ENCODE peak calls at places on chromosomes 16 and 17, in five cellular contexts. X, E, P, R and J are unnamed samples.
A peak's percentile ranks its signal among the peaks of the same experiment; 100 is the strongest.

GRCh38 chr16:64051826-64052225 is 1070.0 kb downstream of the CDH11 start:
- DNase-seq in X (no peak), P (no peak), R (no peak), E (no peak), J (no peak)

GRCh38 chr16:47826070-47826469 is 329.7 kb downstream of the ABCC12 start:
- DNase-seq in X (no peak), R (no peak), P (no peak), E (no peak), J (no peak)

GRCh38 chr16:57645691-57646387 is 17.4 kb downstream of the ADGRG1 start:
- DNase-seq in R (no peak), X (peak; percentile 70), E (peak; percentile 66), P (no peak), J (no peak)

GRCh38 chr16:6961704-6962103 is 370.9 kb upstream of the RBFOX1 start:
- DNase-seq in X (no peak), R (no peak), P (no peak), E (no peak), J (no peak)

GRCh38 chr16:70396209-70396904 is 42.5 kb downstream of the ST3GAL2 start:
- DNase-seq in P (no peak), X (no peak), R (no peak), E (no peak), J (no peak)

GRCh38 chr16:17529982-17530760 is 59.4 kb upstream of the XYLT1 start:
- DNase-seq in P (no peak), E (no peak), R (no peak), X (no peak), J (no peak)

GRCh38 chr16:55047331-55047730 is 116.7 kb downstream of the IRX5 start:
- DNase-seq in R (no peak), E (no peak), X (peak; percentile 21), P (no peak), J (peak; percentile 26)

GRCh38 chr16:838741-839140 is 38.2 kb upstream of the GNG13 start:
- DNase-seq in P (no peak), E (no peak), X (no peak), R (no peak), J (no peak)

GRCh38 chr17:62150471-62150870 is 85.4 kb upstream of the MED13 start:
- DNase-seq in R (no peak), X (no peak), P (no peak), E (no peak), J (no peak)

GRCh38 chr16:53080345-53081031 is 25.7 kb downstream of the CHD9 start:
- DNase-seq in E (peak; percentile 85), X (peak; percentile 83), R (peak; percentile 76), P (no peak), J (peak; percentile 79)

GRCh38 chr16:85359147-85359822 is 247.0 kb upstream of the CIBAR2 start:
- DNase-seq in E (no peak), R (no peak), X (no peak), P (no peak), J (no peak)

GRCh38 chr17:42553161-42553818 is 567 bp downstream of the HSD17B1 start:
- DNase-seq in X (no peak), R (no peak), E (no peak), P (no peak), J (no peak)

GRCh38 chr17:63431618-63431938 is 14.5 kb downstream of the CYB561 start:
- DNase-seq in R (no peak), P (peak; percentile 15), X (no peak), E (no peak), J (no peak)

GRCh38 chr16:22195445-22195694 is 10.7 kb upstream of the EEF2K start:
- DNase-seq in E (no peak), R (no peak), P (no peak), X (no peak), J (no peak)

GRCh38 chr17:20074489-20074888 is 65.3 kb downstream of the SPECC1 start:
- DNase-seq in R (no peak), X (no peak), P (no peak), E (no peak), J (no peak)

GRCh38 chr17:20072692-20072992 is 63.5 kb downstream of the SPECC1 start:
- DNase-seq in E (no peak), R (no peak), P (no peak), X (no peak), J (no peak)

GRCh38 chr17:20073056-20073979 is 64.2 kb downstream of the SPECC1 start:
- DNase-seq in E (peak; percentile 76), R (no peak), X (peak; percentile 88), P (no peak), J (peak; percentile 60)

GRCh38 chr17:20071824-20072691 is 62.9 kb downstream of the SPECC1 start:
- DNase-seq in X (no peak), E (no peak), P (no peak), R (no peak), J (no peak)

DNA sequence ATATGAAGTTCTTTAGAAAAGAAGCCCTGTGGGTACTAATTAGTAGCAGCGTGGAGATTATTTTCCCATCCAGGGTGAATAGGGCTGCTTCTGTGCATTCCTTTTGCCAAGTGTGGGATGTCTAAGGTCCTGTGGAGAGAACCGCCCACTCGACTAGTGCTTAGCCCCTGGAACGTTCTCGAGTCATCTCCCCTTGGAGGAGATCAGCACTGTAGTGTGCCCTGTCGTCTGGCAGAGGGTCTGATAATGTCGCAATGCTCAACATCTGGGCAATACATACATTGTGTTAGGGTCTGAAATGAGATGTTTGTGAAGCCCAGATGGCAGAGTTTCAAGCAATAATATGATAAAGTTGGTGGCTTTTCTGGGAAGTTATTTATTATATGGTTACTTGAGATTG is 64.8 kb downstream of the SPECC1 start:
- DNase-seq in E (no peak), R (no peak), X (no peak), P (no peak), J (no peak)
- H3K4me3 ChIP-seq in E (peak overlapping the region; percentile 9), R (no peak overlapping the region), X (peak overlapping the region; percentile 45), P (no peak overlapping the region), J (no peak overlapping the region)

DNA sequence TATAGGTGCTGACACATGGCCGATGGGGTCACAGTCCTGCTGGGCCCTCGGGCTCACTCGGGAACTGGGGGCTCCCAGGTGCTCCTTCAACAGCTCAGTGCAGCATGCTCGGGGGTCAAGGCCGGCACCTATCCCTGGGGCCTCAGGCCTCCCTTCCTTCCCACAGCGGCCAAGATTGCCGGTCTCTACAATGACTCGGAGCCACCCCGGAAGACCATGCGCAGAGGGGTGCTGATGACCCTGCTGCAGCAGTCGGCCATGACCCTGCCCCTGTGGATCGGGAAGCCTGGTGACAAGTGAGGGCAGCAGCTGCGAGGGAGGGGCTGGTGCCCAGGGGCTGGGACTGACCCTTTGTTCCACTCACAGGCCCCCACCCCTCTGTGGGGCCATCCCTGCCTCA is 6.9 kb downstream of the SULT1A2 start:
- DNase-seq in P (no peak), E (no peak), R (no peak), X (no peak), J (no peak)
- H3K4me3 ChIP-seq in P (no peak overlapping the region), E (no peak overlapping the region), R (no peak overlapping the region), X (no peak overlapping the region), J (no peak overlapping the region)

DNA sequence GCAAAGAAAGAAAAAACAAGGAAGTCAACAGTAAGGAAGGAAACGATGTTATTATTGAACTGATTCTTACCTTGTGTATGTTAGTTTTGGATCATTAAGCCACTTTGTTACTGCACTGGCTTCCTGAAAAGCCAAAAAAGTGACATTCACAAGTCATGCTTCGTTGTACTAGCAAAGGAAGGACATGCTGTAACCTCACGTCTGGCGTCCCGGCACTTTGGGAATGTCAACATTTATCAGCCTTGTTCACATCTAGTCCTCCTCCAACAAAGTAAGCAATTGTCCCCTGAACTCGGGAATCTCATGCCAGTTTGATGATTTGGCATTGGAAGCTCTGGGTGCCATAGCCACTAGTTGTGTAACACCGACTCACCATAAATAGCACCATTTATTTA is 731 bp upstream of the MKS1 start:
- DNase-seq in P (no peak), R (peak; percentile 40), X (no peak), E (no peak), J (no peak)
- H3K4me3 ChIP-seq in P (peak overlapping the region; percentile 67), R (peak overlapping the region; percentile 55), X (peak overlapping the region; percentile 65), E (peak overlapping the region; percentile 96), J (no peak overlapping the region)

GRCh38 chr17:81199482-81199830 is 23.3 kb downstream of the CEP131 start:
- DNase-seq in X (no peak), E (no peak), R (no peak), P (no peak), J (no peak)

GRCh38 chr17:81196505-81197408 is 26.0 kb downstream of the CEP131 start:
- DNase-seq in R (no peak), X (no peak), P (no peak), E (no peak), J (no peak)

GRCh38 chr17:81198826-81199481 is 23.8 kb downstream of the CEP131 start:
- DNase-seq in R (no peak), P (no peak), E (no peak), X (no peak), J (no peak)

GRCh38 chr17:81197409-81197795 is 25.4 kb downstream of the CEP131 start:
- DNase-seq in X (no peak), R (no peak), P (no peak), E (no peak), J (no peak)

GRCh38 chr17:81197831-81198490 is 24.8 kb downstream of the CEP131 start:
- DNase-seq in P (no peak), R (no peak), E (no peak), X (no peak), J (no peak)
- H3K4me3 ChIP-seq in P (no peak overlapping the region), R (no peak overlapping the region), E (no peak overlapping the region), X (no peak overlapping the region), J (no peak overlapping the region)